ENCODE peak calls at places on chromosomes 5 and 9, in eight cellular contexts. P is fibroblast of lung; D is CD4-positive, alpha-beta T cell; M is transverse colon; R is OCI-LY7; N is pancreas; L is CD4-positive, alpha-beta memory T cell; U is Panc1. Z is an unnamed sample.

GRCh38 chr5:96481396-96481795 is 48.3 kb upstream of the PCSK1 start:
- DNase-seq in R (no peak), P (no peak), U (no peak), L (no peak), N (no peak), D (no peak), M (no peak), Z (no peak)

GRCh38 chr9:127370651-127371648 is 26.0 kb upstream of the SLC2A8 start:
- DNase-seq in N (no peak), P (no peak), L (no peak), R (no peak), M (no peak), U (no peak), D (no peak), Z (no peak)

GRCh38 chr5:40374853-40375252 is 304.9 kb upstream of the PTGER4 start:
- DNase-seq in N (no peak), U (no peak), D (no peak), R (no peak), L (no peak), P (no peak), M (no peak), Z (no peak)

GRCh38 chr9:86902606-86903460 is 44.5 kb downstream of the GAS1 start:
- DNase-seq in N (no peak), M (no peak), P (no peak), R (no peak), D (no peak), U (no peak), L (no peak), Z (no peak)

GRCh38 chr9:3977388-3977787 is 322.5 kb downstream of the GLIS3 start:
- DNase-seq in N (no peak), R (no peak), L (no peak), U (no peak), P (no peak), M (no peak), D (no peak), Z (no peak)

GRCh38 chr5:133482033-133482432 is 130.3 kb downstream of the FSTL4 start:
- DNase-seq in P (no peak), R (no peak), M (no peak), N (no peak), D (no peak), U (no peak), L (no peak), Z (no peak)

GRCh38 chr9:16398676-16399075 is 471.8 kb downstream of the BNC2 start:
- DNase-seq in U (no peak), R (no peak), M (no peak), N (no peak), D (no peak), P (peak), L (no peak), Z (no peak)

GRCh38 chr9:99823392-99824377 is 2.0 kb downstream of the NR4A3 start:
- DNase-seq in D (no peak), R (peak), N (peak), P (peak), L (peak), U (no peak), M (peak), Z (peak)

GRCh38 chr5:72189135-72189534 is 81.9 kb downstream of the MAP1B start:
- DNase-seq in R (no peak), M (no peak), N (no peak), U (no peak), P (no peak), D (no peak), L (no peak), Z (no peak)

GRCh38 chr5:171420429-171421231 is 1.2 kb downstream of the FGF18 start:
- DNase-seq in U (no peak), R (no peak), M (peak), D (no peak), L (no peak), N (peak), P (peak), Z (peak)

GRCh38 chr9:27771803-27772545 is 198.7 kb upstream of the C9orf72 start:
- DNase-seq in R (no peak), U (no peak), M (no peak), N (no peak), D (no peak), L (no peak), P (peak), Z (no peak)

GRCh38 chr5:59460368-59461153 is 433.0 kb downstream of the PDE4D start:
- DNase-seq in L (no peak), P (no peak), D (no peak), R (no peak), N (no peak), M (no peak), U (no peak), Z (no peak)

GRCh38 chr9:131609116-131609830 is 64.0 kb downstream of the PRRT1B start:
- DNase-seq in R (no peak), L (no peak), M (no peak), D (no peak), N (no peak), P (peak), U (no peak), Z (no peak)

GRCh38 chr9:10005206-10005605 is 607.6 kb downstream of the PTPRD start:
- DNase-seq in P (no peak), U (no peak), D (no peak), R (no peak), L (no peak), N (no peak), M (no peak), Z (no peak)

GRCh38 chr5:173736923-173737412 is 120.5 kb upstream of the BOD1 start:
- DNase-seq in U (no peak), P (no peak), N (no peak), R (peak), D (no peak), L (no peak), M (peak), Z (no peak)

GRCh38 chr5:39422036-39422606 is 2.7 kb downstream of the DAB2 start:
- DNase-seq in U (no peak), D (no peak), L (no peak), N (no peak), P (peak), M (no peak), R (no peak), Z (no peak)

GRCh38 chr5:140011297-140011802 is 31.7 kb downstream of the NRG2 start:
- DNase-seq in R (no peak), L (no peak), N (no peak), M (no peak), D (no peak), U (peak), P (peak), Z (no peak)

GRCh38 chr5:1557114-1557873 is 33.5 kb upstream of the LPCAT1 start:
- DNase-seq in D (no peak), L (no peak), P (no peak), N (no peak), R (no peak), M (peak), U (no peak), Z (no peak)

GRCh38 chr5:55597014-55597981 is 62.5 kb upstream of the PLPP1 start:
- DNase-seq in R (no peak), U (no peak), P (peak), L (no peak), D (no peak), N (peak), M (no peak), Z (no peak)

GRCh38 chr5:115308815-115309214 is 12.4 kb upstream of the CCDC112 start:
- DNase-seq in N (no peak), M (no peak), D (no peak), P (no peak), L (no peak), U (no peak), R (no peak), Z (no peak)

GRCh38 chr5:179698935-179699639 is at the start of gene CANX:
- DNase-seq in L (no peak), R (no peak), M (no peak), D (no peak), P (no peak), U (no peak), N (no peak), Z (no peak)

GRCh38 chr5:73236541-73237128 is 63.6 kb downstream of the TMEM174 start:
- DNase-seq in D (no peak), L (no peak), N (no peak), U (no peak), R (no peak), P (no peak), M (no peak), Z (no peak)

GRCh38 chr9:106218854-106219253 is 524.5 kb downstream of the TMEM38B start:
- DNase-seq in P (no peak), M (no peak), N (no peak), U (no peak), D (no peak), R (no peak), L (no peak), Z (no peak)

GRCh38 chr5:40736103-40736875 is 19.5 kb downstream of the TTC33 start:
- DNase-seq in U (peak), N (no peak), L (peak), P (peak), M (no peak), D (no peak), R (peak), Z (no peak)

GRCh38 chr5:116778611-116779010 is 204.0 kb upstream of the SEMA6A start:
- DNase-seq in P (no peak), D (no peak), L (no peak), N (no peak), U (no peak), R (no peak), M (no peak), Z (no peak)

GRCh38 chr9:83701769-83702168 is 6.0 kb downstream of the UBQLN1 start:
- DNase-seq in L (no peak), P (peak), M (no peak), R (peak), D (no peak), U (no peak), N (no peak), Z (no peak)

GRCh38 chr5:179886190-179886589 is 21.5 kb downstream of the TBC1D9B start:
- DNase-seq in U (no peak), L (no peak), R (no peak), M (no peak), P (no peak), D (no peak), N (no peak), Z (no peak)

GRCh38 chr9:16421534-16421933 is 448.9 kb downstream of the BNC2 start:
- DNase-seq in D (no peak), P (peak), N (no peak), M (no peak), R (no peak), U (no peak), L (no peak), Z (no peak)

GRCh38 chr9:79953908-79954307 is 382.1 kb downstream of the TLE4 start:
- DNase-seq in P (no peak), U (no peak), N (no peak), M (no peak), R (no peak), D (no peak), L (no peak), Z (no peak)

GRCh38 chr9:109401169-109401989 is 80.5 kb upstream of the EPB41L4B start:
- DNase-seq in D (no peak), N (peak), P (peak), R (peak), M (peak), L (peak), U (peak), Z (no peak)

GRCh38 chr5:5315068-5315835 is 107.2 kb upstream of the ICE1 start:
- DNase-seq in N (no peak), D (no peak), P (peak), L (no peak), R (no peak), M (no peak), U (no peak), Z (no peak)

GRCh38 chr5:172586118-172587060 is 54.7 kb upstream of the NEURL1B start:
- DNase-seq in D (no peak), P (no peak), L (no peak), M (peak), R (no peak), N (no peak), U (no peak), Z (no peak)

GRCh38 chr5:175836741-175837729 is 34.3 kb upstream of the CPLX2 start:
- DNase-seq in L (no peak), M (no peak), R (no peak), P (no peak), D (no peak), U (no peak), N (no peak), Z (no peak)

GRCh38 chr9:73906671-73907070 is 590.5 kb upstream of the RORB start:
- DNase-seq in L (no peak), D (no peak), N (no peak), R (no peak), M (no peak), P (no peak), U (no peak), Z (no peak)

GRCh38 chr9:9949948-9950347 is 662.9 kb downstream of the PTPRD start:
- DNase-seq in U (no peak), R (no peak), D (no peak), L (no peak), N (no peak), P (no peak), M (no peak), Z (no peak)

GRCh38 chr5:38466444-38467189 is 89.8 kb downstream of the LIFR start:
- DNase-seq in M (peak), L (no peak), U (no peak), N (no peak), D (no peak), P (no peak), R (no peak), Z (no peak)

GRCh38 chr5:142722896-142723295 is 37.0 kb upstream of the FGF1 start:
- DNase-seq in L (no peak), U (no peak), D (no peak), N (no peak), M (no peak), P (no peak), R (no peak), Z (no peak)
- H3K27ac ChIP-seq in L (no peak), U (peak), D (no peak), N (no peak), M (no peak), P (no peak), R (no peak), Z (no peak)

GRCh38 chr5:150322202-150322601 is 19.5 kb upstream of the ARSI start:
- DNase-seq in P (peak), R (no peak), M (no peak), L (no peak), N (no peak), D (no peak), U (no peak), Z (no peak)

GRCh38 chr5:150321784-150322183 is 19.1 kb upstream of the ARSI start:
- DNase-seq in L (no peak), M (no peak), R (no peak), P (no peak), D (no peak), N (no peak), U (no peak), Z (no peak)

GRCh38 chr5:150319484-150319790 is 16.7 kb upstream of the ARSI start:
- DNase-seq in R (no peak), P (no peak), N (no peak), U (no peak), L (no peak), D (no peak), M (no peak), Z (no peak)

GRCh38 chr5:150320048-150320555 is 17.4 kb upstream of the ARSI start:
- DNase-seq in M (peak), L (no peak), R (no peak), P (peak), N (no peak), D (no peak), U (no peak), Z (peak)

DNA sequence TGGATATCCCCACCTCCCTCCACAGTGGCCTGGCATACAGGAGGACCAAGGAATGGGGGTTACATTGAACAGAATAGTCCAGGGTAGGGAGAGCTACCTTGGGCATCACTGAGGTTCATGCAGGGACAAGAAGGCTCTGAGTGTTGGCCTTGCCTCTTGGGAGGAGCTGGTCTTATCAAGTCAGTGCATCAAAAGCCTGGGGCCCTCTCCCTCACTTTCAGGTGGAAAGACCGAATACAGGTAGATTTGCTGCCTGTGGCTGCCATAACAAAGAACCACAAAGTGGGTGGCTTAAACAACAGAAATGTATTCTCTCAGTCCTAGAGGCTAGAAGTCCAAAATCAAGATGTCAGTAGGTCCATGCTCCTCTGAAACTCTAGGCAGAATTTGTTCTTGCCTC is 18.5 kb upstream of the ARSI start:
- DNase-seq in M (no peak), R (no peak), N (no peak), P (no peak), D (no peak), U (no peak), L (no peak), Z (no peak)
- H3K27ac ChIP-seq in M (no peak), R (no peak), N (no peak), P (no peak), D (no peak), U (peak), L (no peak), Z (no peak)

GRCh38 chr5:158429564-158429963 is 570.6 kb upstream of the CLINT1 start:
- DNase-seq in U (no peak), R (no peak), M (no peak), D (no peak), N (no peak), L (no peak), P (no peak), Z (no peak)

GRCh38 chr5:158433634-158434033 is 574.7 kb upstream of the CLINT1 start:
- DNase-seq in M (no peak), N (no peak), U (no peak), R (no peak), L (no peak), D (no peak), P (no peak), Z (no peak)

GRCh38 chr5:158431369-158432029 is 572.6 kb upstream of the CLINT1 start:
- DNase-seq in D (no peak), P (no peak), N (no peak), R (peak), L (no peak), U (no peak), M (no peak), Z (no peak)

GRCh38 chr5:158434749-158435148 is 575.8 kb upstream of the CLINT1 start:
- DNase-seq in U (no peak), M (no peak), L (no peak), D (no peak), P (no peak), N (no peak), R (no peak), Z (no peak)

DNA sequence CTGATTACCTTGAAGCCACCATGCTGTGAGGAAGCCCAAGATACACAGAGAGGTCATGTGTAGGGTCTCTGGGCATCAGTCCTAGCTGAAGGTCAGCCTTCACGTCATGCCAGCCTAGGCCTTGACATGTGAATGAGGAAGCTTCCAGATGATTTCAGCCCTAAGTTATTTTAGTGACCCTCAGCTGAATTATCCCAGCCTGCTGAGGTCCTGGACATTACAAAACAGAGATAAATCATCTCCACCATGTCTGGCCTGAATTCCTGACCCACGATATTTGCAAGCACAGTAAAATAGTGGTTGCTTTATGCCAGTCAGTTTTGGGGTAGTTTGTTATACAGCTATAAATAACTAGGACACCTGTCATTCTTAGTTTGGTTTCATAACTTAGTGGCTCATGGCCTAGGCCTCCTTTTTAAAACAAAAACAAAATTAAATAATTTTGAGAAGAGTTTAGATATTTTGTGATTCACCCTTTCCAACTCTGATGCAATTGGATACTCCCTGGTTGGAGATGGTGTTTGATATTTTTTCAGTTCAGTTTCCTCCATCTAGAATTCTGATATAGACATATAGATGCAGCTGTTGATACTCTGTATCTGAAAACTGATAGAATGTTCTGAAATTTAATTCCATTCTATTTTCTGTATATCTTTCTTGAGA is 571.4 kb upstream of the CLINT1 start:
- DNase-seq in D (no peak), N (no peak), U (no peak), L (no peak), M (no peak), P (no peak), R (peak), Z (no peak)
- H3K27ac ChIP-seq in D (no peak), N (no peak), U (no peak), L (no peak), M (peak), P (no peak), R (peak), Z (no peak)

GRCh38 chr9:137273095-137273490 is 4.4 kb upstream of the TOR4A start:
- DNase-seq in M (no peak), N (no peak), U (no peak), L (no peak), D (no peak), P (no peak), R (no peak), Z (no peak)
- H3K27ac ChIP-seq in M (no peak), N (no peak), U (no peak), L (no peak), D (no peak), P (no peak), R (no peak), Z (no peak)

GRCh38 chr5:180900178-180900577 is 1.2 kb downstream of the BTNL8 start:
- DNase-seq in M (no peak), U (no peak), P (no peak), R (no peak), L (no peak), D (no peak), N (no peak), Z (no peak)

GRCh38 chr5:180901204-180902009 is 2.4 kb downstream of the BTNL8 start:
- DNase-seq in L (no peak), U (no peak), M (no peak), D (no peak), N (no peak), P (no peak), R (no peak), Z (no peak)

DNA sequence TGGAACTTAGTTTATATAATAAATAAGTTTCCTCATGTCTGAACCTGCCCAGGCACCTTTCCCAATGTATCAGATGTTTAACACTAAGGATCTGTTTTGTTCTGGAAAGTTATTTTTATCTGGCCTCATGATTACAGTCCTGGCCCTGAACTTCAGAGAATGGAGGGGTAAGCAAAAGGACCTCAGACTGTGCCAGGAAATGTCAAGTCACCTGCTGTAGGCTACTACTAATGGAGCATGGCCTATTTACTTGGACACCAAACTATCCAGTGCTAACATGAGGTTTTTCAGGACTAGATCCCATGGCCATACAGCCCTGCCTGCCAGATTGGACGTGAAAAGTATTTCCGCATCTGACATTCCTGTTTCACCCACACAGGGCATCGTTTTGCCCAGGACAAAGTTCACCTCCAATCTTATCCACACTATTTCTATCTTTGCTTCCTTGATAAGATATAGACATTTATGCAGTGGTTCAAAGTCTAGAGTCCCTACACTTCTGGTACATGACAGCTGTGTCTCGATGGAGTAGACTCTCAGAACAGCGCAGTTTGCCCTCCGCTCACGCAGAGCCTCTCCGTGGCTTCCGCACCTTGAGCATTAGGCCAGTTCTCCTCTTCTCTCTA is at the start of gene BTNL8:
- DNase-seq in M (peak), R (no peak), N (peak), L (no peak), P (no peak), D (no peak), U (no peak), Z (no peak)
- H3K27ac ChIP-seq in M (peak), R (no peak), N (peak), L (no peak), P (no peak), D (no peak), U (no peak), Z (no peak)

GRCh38 chr9:125312411-125312810 is 50.8 kb downstream of the GAPVD1 start:
- DNase-seq in N (no peak), U (no peak), L (no peak), M (no peak), D (no peak), R (no peak), P (no peak), Z (no peak)
- H3K27ac ChIP-seq in N (no peak), U (no peak), L (no peak), M (no peak), D (no peak), R (no peak), P (no peak), Z (no peak)

Z was measured in caudate nucleus.